ENCODE peak calls at places on chromosomes 13 and 19, in six cellular contexts. T is cardiac muscle cell; Y is effector memory CD4-positive, alpha-beta T cell; K is SJSA1; N is right lobe of liver; V is neural progenitor cell. H is an unnamed sample.

GRCh38 chr19:29677001-29677781 is 11.9 kb downstream of the PLEKHF1 start:
- DNase-seq in T (no peak), Y (no peak), K (no peak), N (no peak), V (no peak), H (peak; percentile 63)

GRCh38 chr13:25046985-25047660 is 48.8 kb upstream of the PABPC3 start:
- DNase-seq in T (peak; percentile 71), Y (no peak), K (peak; percentile 75), N (no peak), V (peak; percentile 83), H (peak; percentile 91)

GRCh38 chr19:6668696-6669095 is 1.3 kb downstream of the TNFSF14 start:
- DNase-seq in T (no peak), Y (peak; percentile 17), K (no peak), N (no peak), V (no peak), H (no peak)

GRCh38 chr19:33445752-33446070 is 72.2 kb downstream of the CEBPG start:
- DNase-seq in T (no peak), Y (no peak), K (no peak), N (no peak), V (no peak), H (no peak)

GRCh38 chr19:10977773-10978155 is 16.9 kb downstream of the SMARCA4 start:
- DNase-seq in T (no peak), Y (no peak), K (no peak), N (no peak), V (no peak), H (no peak)

GRCh38 chr13:114009590-114010400 is 35.9 kb upstream of the C13orf46 start:
- DNase-seq in T (no peak), Y (no peak), K (no peak), N (no peak), V (no peak), H (no peak)

GRCh38 chr13:22883262-22883840 is 297.4 kb upstream of the SGCG start:
- DNase-seq in T (no peak), Y (no peak), K (no peak), N (no peak), V (no peak), H (no peak)

GRCh38 chr13:25249001-25249543 is 38.2 kb downstream of the MTMR6 start:
- DNase-seq in T (peak; percentile 34), Y (no peak), K (no peak), N (no peak), V (peak; percentile 53), H (peak; percentile 56)

GRCh38 chr19:56973713-56974553 is 133.4 kb upstream of the PEG3 start:
- DNase-seq in T (no peak), Y (no peak), K (no peak), N (no peak), V (no peak), H (no peak)

GRCh38 chr13:90232291-90232690 is 1115.2 kb upstream of the MIR17HG start:
- DNase-seq in T (no peak), Y (no peak), K (no peak), N (no peak), V (no peak), H (no peak)

GRCh38 chr19:6811906-6812305 is 39.4 kb downstream of the VAV1 start:
- DNase-seq in T (no peak), Y (no peak), K (no peak), N (no peak), V (no peak), H (peak; percentile 59)

GRCh38 chr19:55670280-55671053 is 4.6 kb upstream of the EPN1 start:
- DNase-seq in T (no peak), Y (no peak), K (peak; percentile 81), N (peak; percentile 64), V (peak; percentile 27), H (peak; percentile 75)

GRCh38 chr13:75321084-75321483 is 160.9 kb downstream of the TBC1D4 start:
- DNase-seq in T (no peak), Y (no peak), K (no peak), N (no peak), V (no peak), H (no peak)

GRCh38 chr19:32808236-32808635 is 61.3 kb downstream of the SLC7A9 start:
- DNase-seq in T (no peak), Y (no peak), K (no peak), N (no peak), V (no peak), H (no peak)

GRCh38 chr13:64925284-64925683 is 2304.9 kb downstream of the PCDH9 start:
- DNase-seq in T (peak; percentile 64), Y (no peak), K (no peak), N (no peak), V (peak; percentile 55), H (peak; percentile 90)

GRCh38 chr19:823565-824121 is 1.9 kb upstream of the PLPPR3 start:
- DNase-seq in T (no peak), Y (no peak), K (no peak), N (no peak), V (peak; percentile 45), H (peak; percentile 76)

GRCh38 chr13:113861433-113862030 is 2.3 kb downstream of the GAS6 start:
- DNase-seq in T (no peak), Y (no peak), K (no peak), N (no peak), V (no peak), H (peak; percentile 61)

GRCh38 chr13:43136940-43137574 is 113.7 kb downstream of the DNAJC15 start:
- DNase-seq in T (no peak), Y (no peak), K (no peak), N (peak; percentile 33), V (no peak), H (no peak)

GRCh38 chr19:47156861-47157454 is 26.3 kb downstream of the SAE1 start:
- DNase-seq in T (no peak), Y (no peak), K (no peak), N (no peak), V (no peak), H (no peak)

GRCh38 chr19:38047048-38047435 is 140.0 kb downstream of the SIPA1L3 start:
- DNase-seq in T (no peak), Y (no peak), K (no peak), N (no peak), V (no peak), H (no peak)

GRCh38 chr13:110443633-110444225 is 117.8 kb downstream of the RAB20 start:
- DNase-seq in T (no peak), Y (no peak), K (peak; percentile 66), N (no peak), V (no peak), H (no peak)
- H3K4me1 ChIP-seq in T (peaks cover 8% of the 10 kb centered on the region), Y (no peaks in the 10 kb centered on the region), K (peaks cover 33% of the 10 kb centered on the region), N (no peaks in the 10 kb centered on the region), V (no peaks in the 10 kb centered on the region), H (no peaks in the 10 kb centered on the region)

GRCh38 chr19:48616041-48616436 is 1.2 kb upstream of the FAM83E start:
- DNase-seq in T (no peak), Y (no peak), K (no peak), N (no peak), V (no peak), H (no peak)
- H3K4me1 ChIP-seq in T (peaks cover 23% of the 10 kb centered on the region), Y (peaks cover 32% of the 10 kb centered on the region), K (peaks cover 18% of the 10 kb centered on the region), N (peaks cover 26% of the 10 kb centered on the region), V (peaks cover 46% of the 10 kb centered on the region), H (peaks cover 27% of the 10 kb centered on the region)

GRCh38 chr19:13055213-13056051 is 47.2 kb downstream of the LYL1 start:
- DNase-seq in T (no peak), Y (no peak), K (peak; percentile 94), N (no peak), V (peak; percentile 75), H (peak; percentile 80)
- H3K4me1 ChIP-seq in T (peaks cover 33% of the 10 kb centered on the region), Y (no peaks in the 10 kb centered on the region), K (peaks cover 77% of the 10 kb centered on the region), N (peaks cover 21% of the 10 kb centered on the region), V (peaks cover 85% of the 10 kb centered on the region), H (peaks cover 32% of the 10 kb centered on the region)

GRCh38 chr19:4061683-4062575 is 4.8 kb downstream of the ZBTB7A start:
- DNase-seq in T (no peak), Y (no peak), K (peak; percentile 46), N (peak; percentile 73), V (no peak), H (no peak)

GRCh38 chr19:4059931-4060620 is 6.6 kb downstream of the ZBTB7A start:
- DNase-seq in T (no peak), Y (peak; percentile 71), K (peak; percentile 44), N (peak; percentile 62), V (no peak), H (no peak)

GRCh38 chr19:4059493-4059880 is 7.2 kb downstream of the ZBTB7A start:
- DNase-seq in T (no peak), Y (no peak), K (no peak), N (no peak), V (no peak), H (no peak)

GRCh38 chr19:4061178-4061682 is 5.5 kb downstream of the ZBTB7A start:
- DNase-seq in T (no peak), Y (peak; percentile 50), K (peak; percentile 44), N (peak; percentile 94), V (no peak), H (no peak)

DNA sequence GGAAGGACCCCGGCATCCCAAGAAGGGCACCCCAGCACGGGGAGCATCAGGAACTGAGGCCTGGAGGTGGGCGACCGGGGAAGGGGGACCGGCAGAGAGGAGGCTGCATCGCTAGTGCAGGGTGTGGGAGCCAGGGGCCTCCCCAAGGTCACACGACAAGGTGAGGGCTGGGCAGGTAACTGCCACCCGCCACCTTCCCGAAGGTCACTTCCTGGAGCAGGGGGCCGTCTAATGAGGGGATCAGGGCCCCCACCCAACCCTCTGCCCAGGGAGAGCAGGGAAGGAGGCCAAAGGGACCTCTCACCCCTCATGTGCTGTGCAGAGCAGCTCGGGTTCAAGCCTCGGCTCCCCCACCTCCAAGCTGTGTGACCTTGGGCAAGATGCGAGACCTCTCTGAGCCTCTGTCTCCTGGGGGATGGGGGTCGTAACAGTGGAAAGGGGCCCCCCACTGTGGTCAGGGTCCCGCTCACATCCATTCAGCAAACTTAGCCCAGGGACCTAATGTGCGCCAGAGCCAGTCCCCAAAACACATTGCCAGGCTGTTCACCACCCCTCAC is 6.0 kb downstream of the ZBTB7A start:
- DNase-seq in T (no peak), Y (no peak), K (no peak), N (no peak), V (no peak), H (peak; percentile 40)
- H3K4me1 ChIP-seq in T (peaks cover 3% of the 10 kb centered on the region), Y (peaks cover 70% of the 10 kb centered on the region), K (peaks cover 39% of the 10 kb centered on the region), N (peaks cover 66% of the 10 kb centered on the region), V (peaks cover 6% of the 10 kb centered on the region), H (no peaks in the 10 kb centered on the region)

DNA sequence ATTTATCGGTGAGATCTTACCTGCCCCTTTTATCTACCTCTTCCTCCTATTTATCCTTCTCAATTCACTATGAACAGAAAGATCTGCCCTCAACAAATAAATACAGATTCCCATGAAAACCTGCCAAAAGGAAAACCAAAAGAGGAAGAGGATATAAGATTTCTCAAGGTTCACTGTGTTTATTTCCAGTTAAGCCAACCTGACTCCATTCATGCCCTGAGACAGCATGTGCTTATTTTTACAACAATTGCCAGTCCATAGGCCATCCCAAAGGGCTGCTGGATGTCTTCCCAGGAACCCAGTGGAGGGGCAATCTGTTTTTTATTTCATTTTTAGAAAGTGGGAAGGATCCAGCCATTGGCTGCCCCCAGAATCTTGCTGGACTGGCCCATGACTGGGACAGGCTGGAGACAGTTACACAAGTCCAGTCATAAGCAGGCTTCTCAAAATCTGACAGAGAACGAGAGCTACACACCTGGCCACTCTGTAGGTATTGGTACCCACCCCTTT is 209.1 kb downstream of the IRS2 start:
- DNase-seq in T (no peak), Y (no peak), K (no peak), N (no peak), V (no peak), H (no peak)
- H3K4me1 ChIP-seq in T (no peaks in the 10 kb centered on the region), Y (no peaks in the 10 kb centered on the region), K (no peaks in the 10 kb centered on the region), N (no peaks in the 10 kb centered on the region), V (no peaks in the 10 kb centered on the region), H (no peaks in the 10 kb centered on the region)

DNA sequence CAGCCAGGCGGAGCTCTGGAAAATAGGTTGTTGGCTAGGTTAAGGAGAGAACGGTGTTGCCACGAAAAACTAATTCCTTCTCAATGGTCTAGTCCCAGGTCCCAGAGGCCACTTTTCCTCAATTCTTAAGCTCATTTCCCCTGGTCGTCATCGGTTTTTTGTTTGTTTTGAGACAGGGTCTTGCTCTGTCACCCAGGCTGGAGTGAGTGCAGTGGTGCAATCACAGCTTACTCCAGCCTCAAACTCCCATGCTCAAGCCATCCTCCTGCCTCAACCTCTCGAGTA is 1.2 kb downstream of the SF3A2 start:
- DNase-seq in T (no peak), Y (no peak), K (no peak), N (no peak), V (no peak), H (no peak)
- H3K4me1 ChIP-seq in T (peaks cover 29% of the 10 kb centered on the region), Y (peaks cover 60% of the 10 kb centered on the region), K (peaks cover 43% of the 10 kb centered on the region), N (peaks cover 55% of the 10 kb centered on the region), V (peaks cover 44% of the 10 kb centered on the region), H (peaks cover 6% of the 10 kb centered on the region)